ENCODE peak calls at places on chromosome 21, in nine cellular contexts. X, W, O, Q, Z, H, M, E and Y are unnamed samples.

GRCh38 chr21:43306911-43307676 is 119.8 kb downstream of the SIK1 start:
- DNase-seq in X (no peak), W (no peak), O (peak; percentile 50), Q (peak; percentile 56), Z (peak; percentile 76), H (peak; percentile 61), M (peak; percentile 61), E (peak; percentile 39), Y (peak; percentile 76)

GRCh38 chr21:16912075-16912474 is 600.8 kb upstream of the CXADR start:
- DNase-seq in X (no peak), W (no peak), O (no peak), Q (no peak), Z (no peak), H (no peak), M (no peak), E (no peak), Y (no peak)

GRCh38 chr21:43809853-43810504 is 20.6 kb downstream of the RRP1 start:
- DNase-seq in X (no peak), W (no peak), O (peak; percentile 66), Q (no peak), Z (no peak), H (no peak), M (no peak), E (no peak), Y (no peak)

GRCh38 chr21:45278156-45278911 is 9.4 kb downstream of the POFUT2 start:
- DNase-seq in X (no peak), W (peak; percentile 5), O (no peak), Q (no peak), Z (no peak), H (peak; percentile 60), M (no peak), E (no peak), Y (peak; percentile 15)

GRCh38 chr21:38956791-38957571 is 151.3 kb downstream of the ETS2 start:
- DNase-seq in X (no peak), W (no peak), O (no peak), Q (no peak), Z (peak; percentile 46), H (no peak), M (no peak), E (no peak), Y (peak; percentile 61)

GRCh38 chr21:37520801-37521200 is 154.2 kb downstream of the DYRK1A start:
- DNase-seq in X (no peak), W (no peak), O (peak; percentile 24), Q (no peak), Z (no peak), H (no peak), M (no peak), E (no peak), Y (no peak)

GRCh38 chr21:32886339-32886738 is 114.8 kb upstream of the PAXBP1 start:
- DNase-seq in X (no peak), W (no peak), O (no peak), Q (peak; percentile 1), Z (no peak), H (no peak), M (peak; percentile 7), E (no peak), Y (no peak)

GRCh38 chr21:14554948-14555347 is 8.8 kb upstream of the SAMSN1 start:
- DNase-seq in X (no peak), W (no peak), O (no peak), Q (no peak), Z (no peak), H (no peak), M (no peak), E (no peak), Y (no peak)

GRCh38 chr21:39483917-39484316 is 32.1 kb downstream of the SH3BGR start:
- DNase-seq in X (no peak), W (no peak), O (no peak), Q (peak; percentile 0), Z (no peak), H (no peak), M (no peak), E (no peak), Y (no peak)

GRCh38 chr21:37971390-37971789 is 55.1 kb upstream of the KCNJ6 start:
- DNase-seq in X (no peak), W (no peak), O (no peak), Q (no peak), Z (no peak), H (no peak), M (no peak), E (no peak), Y (no peak)

GRCh38 chr21:17783816-17784598 is 35.1 kb downstream of the C21orf91 start:
- DNase-seq in X (no peak), W (no peak), O (no peak), Q (no peak), Z (peak; percentile 22), H (no peak), M (no peak), E (peak; percentile 89), Y (no peak)

GRCh38 chr21:40191196-40191595 is 324.0 kb downstream of the PCP4 start:
- DNase-seq in X (no peak), W (no peak), O (no peak), Q (no peak), Z (no peak), H (no peak), M (no peak), E (no peak), Y (no peak)

GRCh38 chr21:45076245-45076661 is 1.9 kb downstream of the ADARB1 start:
- DNase-seq in X (no peak), W (no peak), O (no peak), Q (no peak), Z (no peak), H (peak; percentile 38), M (peak; percentile 14), E (no peak), Y (peak; percentile 17)

GRCh38 chr21:31650930-31651329 is 8.6 kb upstream of the SOD1 start:
- DNase-seq in X (no peak), W (no peak), O (no peak), Q (no peak), Z (no peak), H (no peak), M (no peak), E (no peak), Y (no peak)

GRCh38 chr21:31644648-31645047 is 14.8 kb upstream of the SOD1 start:
- DNase-seq in X (no peak), W (no peak), O (no peak), Q (no peak), Z (peak; percentile 31), H (no peak), M (no peak), E (no peak), Y (peak; percentile 53)

GRCh38 chr21:31647650-31648049 is 11.8 kb upstream of the SOD1 start:
- DNase-seq in X (no peak), W (no peak), O (no peak), Q (no peak), Z (no peak), H (no peak), M (no peak), E (peak; percentile 42), Y (no peak)
- H3K4me3 ChIP-seq in X (no peak overlapping the region), W (no peak overlapping the region), O (no peak overlapping the region), Q (no peak overlapping the region), Z (no peak overlapping the region), H (no peak overlapping the region), M (no peak overlapping the region), E (peak overlapping the region; percentile 14), Y (no peak overlapping the region)

GRCh38 chr21:36330904-36331303 is 10.9 kb downstream of the MORC3 start:
- DNase-seq in X (no peak), W (peak; percentile 23), O (no peak), Q (peak; percentile 53), Z (peak; percentile 63), H (no peak), M (peak; percentile 51), E (peak; percentile 16), Y (peak; percentile 57)
- TF ChIP-seq EP300 in X (no peak), W (no peak), O (no peak), Q (no peak), Z (no peak), H (no peak), M (no peak), E (no peak), Y (no peak)

GRCh38 chr21:36135391-36136094 is 664 bp downstream of the CBR3 start:
- DNase-seq in X (peak; percentile 75), W (peak; percentile 60), O (peak; percentile 91), Q (peak; percentile 58), Z (peak; percentile 62), H (peak; percentile 88), M (no peak), E (no peak), Y (peak; percentile 55)
- H3K4me3 ChIP-seq in X (peak overlapping the region; percentile 60), W (peak overlapping the region; percentile 48), O (peak overlapping the region; percentile 65), Q (peak overlapping the region; percentile 63), Z (peak overlapping the region; percentile 56), H (peak overlapping the region; percentile 61), M (peak overlapping the region; percentile 44), E (peak overlapping the region; percentile 73), Y (peak overlapping the region; percentile 64)

GRCh38 chr21:41973427-41973831 is 19.6 kb upstream of the C2CD2 start:
- DNase-seq in X (no peak), W (no peak), O (peak; percentile 54), Q (no peak), Z (peak; percentile 76), H (no peak), M (no peak), E (no peak), Y (peak; percentile 27)
- TF ChIP-seq EP300 in X (no peak), W (no peak), O (no peak), Q (no peak), Z (no peak), H (no peak), M (no peak), E (no peak), Y (no peak)

GRCh38 chr21:42186591-42186990 is 32.3 kb upstream of the ABCG1 start:
- DNase-seq in X (no peak), W (no peak), O (no peak), Q (no peak), Z (no peak), H (no peak), M (no peak), E (no peak), Y (no peak)

GRCh38 chr21:42187976-42188653 is 30.8 kb upstream of the ABCG1 start:
- DNase-seq in X (no peak), W (no peak), O (no peak), Q (no peak), Z (peak; percentile 61), H (peak; percentile 77), M (no peak), E (peak; percentile 92), Y (peak; percentile 50)

GRCh38 chr21:42179316-42179715 is 39.6 kb upstream of the ABCG1 start:
- DNase-seq in X (no peak), W (no peak), O (no peak), Q (no peak), Z (no peak), H (no peak), M (no peak), E (no peak), Y (no peak)

GRCh38 chr21:42182713-42183371 is 36.1 kb upstream of the ABCG1 start:
- DNase-seq in X (no peak), W (no peak), O (no peak), Q (no peak), Z (no peak), H (no peak), M (no peak), E (no peak), Y (no peak)

GRCh38 chr21:42183374-42184266 is 35.3 kb upstream of the ABCG1 start:
- DNase-seq in X (no peak), W (no peak), O (no peak), Q (no peak), Z (no peak), H (no peak), M (no peak), E (no peak), Y (no peak)
- H3K4me3 ChIP-seq in X (no peak overlapping the region), W (no peak overlapping the region), O (no peak overlapping the region), Q (no peak overlapping the region), Z (no peak overlapping the region), H (no peak overlapping the region), M (no peak overlapping the region), E (no peak overlapping the region), Y (no peak overlapping the region)